ENCODE peak calls at places on chromosomes 2 and 18, in ten cellular contexts. C is neural progenitor cell; G is hepatocyte; D is heart left ventricle; Q is cardiac muscle cell; O is CD8-positive, alpha-beta memory T cell; T is endodermal cell; A is CD4-positive, alpha-beta memory T cell; X is HepG2; U is spleen. S is an unnamed sample.

GRCh38 chr2:106012591-106013347 is 181.3 kb downstream of the UXS1 start:
- DNase-seq in C (no peak), G (no peak), D (no peak), Q (no peak), O (no peak), T (no peak), A (no peak), X (no peak), U (no peak), S (peak; percentile 30)

GRCh38 chr2:144320491-144320890 is 199.4 kb downstream of the ZEB2 start:
- DNase-seq in C (no peak), G (no peak), D (peak; percentile 33), Q (no peak), O (peak; percentile 64), T (no peak), A (peak; percentile 51), X (no peak), U (peak; percentile 73), S (no peak)

GRCh38 chr2:182672471-182673165 is 43.4 kb upstream of the DNAJC10 start:
- DNase-seq in C (no peak), G (peak; percentile 42), D (no peak), Q (peak; percentile 8), O (no peak), T (no peak), A (no peak), X (no peak), U (no peak), S (no peak)

GRCh38 chr2:160652236-160652635 is 158.6 kb upstream of the RBMS1 start:
- DNase-seq in C (no peak), G (no peak), D (no peak), Q (no peak), O (peak; percentile 54), T (no peak), A (peak; percentile 71), X (no peak), U (peak; percentile 78), S (peak; percentile 93)

GRCh38 chr2:96485751-96486643 is 19.2 kb downstream of the NEURL3 start:
- DNase-seq in C (no peak), G (peak; percentile 66), D (peak; percentile 75), Q (no peak), O (peak; percentile 72), T (peak; percentile 72), A (peak; percentile 78), X (peak; percentile 48), U (peak; percentile 92), S (peak; percentile 62)

GRCh38 chr2:27042159-27042661 is 9.3 kb upstream of the AGBL5 start:
- DNase-seq in C (no peak), G (no peak), D (no peak), Q (no peak), O (no peak), T (no peak), A (no peak), X (no peak), U (peak; percentile 64), S (no peak)

GRCh38 chr18:28112056-28112470 is 64.9 kb downstream of the CDH2 start:
- DNase-seq in C (no peak), G (peak; percentile 21), D (no peak), Q (peak; percentile 53), O (no peak), T (no peak), A (no peak), X (no peak), U (no peak), S (peak; percentile 51)

GRCh38 chr18:62436636-62437519 is 85.9 kb upstream of the ZCCHC2 start:
- DNase-seq in C (no peak), G (peak; percentile 57), D (peak; percentile 92), Q (no peak), O (no peak), T (no peak), A (no peak), X (no peak), U (peak; percentile 81), S (peak; percentile 88)

GRCh38 chr18:28284132-28284531 is 107.2 kb upstream of the CDH2 start:
- DNase-seq in C (no peak), G (peak; percentile 7), D (no peak), Q (no peak), O (no peak), T (no peak), A (no peak), X (no peak), U (no peak), S (no peak)

GRCh38 chr18:57889841-57890240 is 86.7 kb upstream of the ATP8B1 start:
- DNase-seq in C (no peak), G (no peak), D (no peak), Q (no peak), O (no peak), T (no peak), A (no peak), X (no peak), U (no peak), S (no peak)

GRCh38 chr2:215698566-215698965 is 262.7 kb upstream of the FN1 start:
- DNase-seq in C (no peak), G (no peak), D (no peak), Q (no peak), O (no peak), T (no peak), A (no peak), X (no peak), U (no peak), S (peak; percentile 58)

GRCh38 chr18:31538837-31539236 is 40.9 kb downstream of the DSG2 start:
- DNase-seq in C (no peak), G (no peak), D (no peak), Q (no peak), O (no peak), T (no peak), A (no peak), X (no peak), U (no peak), S (no peak)

GRCh38 chr2:101386599-101387150 is 628 bp downstream of the CREG2 start:
- DNase-seq in C (peak; percentile 21), G (no peak), D (no peak), Q (no peak), O (no peak), T (peak; percentile 69), A (no peak), X (no peak), U (peak; percentile 79), S (no peak)

GRCh38 chr2:105236060-105236424 is 5.5 kb upstream of the GPR45 start:
- DNase-seq in C (no peak), G (no peak), D (no peak), Q (no peak), O (no peak), T (no peak), A (no peak), X (no peak), U (no peak), S (no peak)

DNA sequence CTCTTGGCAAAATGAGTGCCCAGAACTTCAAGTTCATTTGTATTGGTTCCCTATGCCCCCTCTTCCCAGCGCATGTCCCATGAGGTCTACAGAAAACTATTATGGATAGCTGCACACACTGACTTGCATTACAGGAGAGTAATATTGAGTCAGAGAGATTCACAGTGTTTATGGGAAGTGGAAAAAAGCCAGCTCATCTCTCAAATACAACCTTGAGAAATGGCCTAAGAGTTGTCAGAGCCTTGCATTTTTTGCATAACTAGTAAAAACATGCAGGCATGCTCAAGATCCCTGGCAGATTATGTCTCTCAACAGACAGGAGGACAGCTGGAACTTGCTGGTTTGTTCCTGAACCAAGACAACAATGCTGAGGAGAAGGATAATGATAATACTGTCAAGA is 1292.8 kb downstream of the DSC3 start:
- DNase-seq in C (no peak), G (peak; percentile 14), D (no peak), Q (no peak), O (no peak), T (no peak), A (no peak), X (no peak), U (no peak), S (peak; percentile 88)
- H3K27ac ChIP-seq in C (no peak overlapping the region), G (no peak overlapping the region), D (no peak overlapping the region), Q (no peak overlapping the region), O (no peak overlapping the region), T (no peak overlapping the region), A (no peak overlapping the region), X (no peak overlapping the region), U (no peak overlapping the region), S (no peak overlapping the region)

GRCh38 chr18:12253517-12254136 is 534 bp upstream of the CIDEA start:
- DNase-seq in C (peak; percentile 44), G (no peak), D (peak; percentile 54), Q (peak; percentile 40), O (no peak), T (peak; percentile 80), A (no peak), X (no peak), U (peak; percentile 57), S (no peak)
- H3K27me3 ChIP-seq in C (peaks cover 93% of the 10 kb centered on the region), G (peaks cover 77% of the 10 kb centered on the region), D (peaks cover 23% of the 10 kb centered on the region), Q (peaks cover 92% of the 10 kb centered on the region), O (peaks cover 3% of the 10 kb centered on the region), T (peaks cover 84% of the 10 kb centered on the region), A (no peaks in the 10 kb centered on the region), X (peaks cover 79% of the 10 kb centered on the region), U (peaks cover 82% of the 10 kb centered on the region), S (peaks cover 24% of the 10 kb centered on the region)

GRCh38 chr2:39497077-39497867 is 60.2 kb upstream of the MAP4K3 start:
- DNase-seq in C (no peak), G (no peak), D (no peak), Q (no peak), O (no peak), T (no peak), A (no peak), X (no peak), U (no peak), S (no peak)
- H3K4me3 ChIP-seq in C (no peak overlapping the region), G (no peak overlapping the region), D (no peak overlapping the region), Q (no peak overlapping the region), O (no peak overlapping the region), T (no peak overlapping the region), A (no peak overlapping the region), X (no peak overlapping the region), U (no peak overlapping the region), S (no peak overlapping the region)

DNA sequence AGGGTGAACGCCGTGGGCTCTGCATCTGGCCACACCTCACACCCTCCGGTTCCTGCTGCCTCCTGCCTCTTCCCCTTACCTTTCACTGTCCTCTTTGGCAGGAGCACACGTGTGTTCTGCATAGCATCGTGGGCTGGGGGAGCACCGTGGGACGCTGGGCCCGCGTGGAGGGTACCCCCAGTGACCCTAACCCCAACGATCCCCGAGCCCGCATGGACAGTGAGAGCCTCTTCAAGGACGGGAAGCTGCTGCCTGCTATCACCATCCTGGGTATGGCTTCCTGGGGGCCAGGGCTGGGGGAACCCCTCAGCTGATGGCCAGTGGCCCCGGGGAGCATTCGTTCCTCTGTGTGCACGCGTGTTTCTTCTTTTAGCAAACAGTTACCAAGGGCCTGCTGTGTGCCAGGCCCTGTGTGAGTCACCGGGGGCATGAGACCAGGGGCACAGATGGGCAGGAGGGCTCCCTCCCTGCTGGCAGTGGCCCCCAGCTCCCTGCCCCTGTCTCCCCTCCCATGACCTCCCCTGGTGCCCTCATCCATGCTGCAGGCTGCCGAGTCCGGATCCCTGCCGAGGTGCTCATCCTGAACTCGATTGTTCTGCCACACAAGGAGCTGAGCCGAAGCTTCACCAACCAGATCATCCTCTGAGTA is 7.6 kb downstream of the GMPPA start:
- DNase-seq in C (no peak), G (no peak), D (no peak), Q (no peak), O (no peak), T (no peak), A (no peak), X (no peak), U (no peak), S (no peak)
- H3K27ac ChIP-seq in C (no peak overlapping the region), G (no peak overlapping the region), D (no peak overlapping the region), Q (no peak overlapping the region), O (no peak overlapping the region), T (peak overlapping the region; percentile 78), A (no peak overlapping the region), X (no peak overlapping the region), U (no peak overlapping the region), S (no peak overlapping the region)

DNA sequence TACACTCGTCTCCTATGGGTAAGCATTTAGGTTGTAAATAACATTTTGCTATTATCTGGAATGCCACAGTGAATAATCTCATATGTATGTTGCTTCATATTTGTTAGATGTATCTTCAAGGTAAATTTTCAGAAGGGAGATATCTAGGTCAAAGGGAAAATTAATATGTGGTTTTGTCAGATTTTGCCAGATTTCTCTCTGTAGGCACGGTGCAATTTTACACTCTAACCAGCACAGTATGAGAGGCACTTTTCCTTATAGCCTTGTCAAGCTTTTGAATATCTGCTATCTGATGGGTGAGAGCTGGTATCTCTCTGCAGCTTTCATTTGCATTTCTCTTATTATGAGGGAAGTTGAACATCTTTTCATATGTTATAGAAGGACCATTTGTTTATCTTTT is 175.7 kb upstream of the PGAP1 start:
- DNase-seq in C (no peak), G (no peak), D (no peak), Q (no peak), O (no peak), T (no peak), A (no peak), X (no peak), U (no peak), S (peak; percentile 83)
- H3K27me3 ChIP-seq in C (no peaks in the 10 kb centered on the region), G (no peaks in the 10 kb centered on the region), D (no peaks in the 10 kb centered on the region), Q (no peaks in the 10 kb centered on the region), O (no peaks in the 10 kb centered on the region), T (no peaks in the 10 kb centered on the region), A (no peaks in the 10 kb centered on the region), X (peaks cover 6% of the 10 kb centered on the region), U (no peaks in the 10 kb centered on the region), S (no peaks in the 10 kb centered on the region)